ENCODE peak calls at places on chromosomes 7 and 10, in eight cellular contexts. W is PC-9; I is CD8-positive, alpha-beta T cell; F is GM12878; K is bronchial epithelial cell; J is lower lobe of right lung; N is body of pancreas; O is cardiac fibroblast. U is an unnamed sample.

GRCh38 chr10:79602953-79603352 is 7.8 kb upstream of the SFTPA1 start:
- DNase-seq in F (no peak), N (no peak), O (no peak), W (no peak), K (no peak), J (no peak), I (no peak), U (no peak)

GRCh38 chr7:45643630-45644029 is 69.5 kb downstream of the ADCY1 start:
- DNase-seq in I (no peak), W (no peak), N (no peak), J (no peak), F (peak; percentile 19), K (no peak), O (no peak), U (no peak)

GRCh38 chr10:44279376-44279775 is 105.5 kb downstream of the CXCL12 start:
- DNase-seq in K (peak; percentile 8), F (no peak), J (no peak), I (no peak), O (no peak), W (no peak), N (no peak), U (no peak)

GRCh38 chr7:130560972-130561371 is 69.1 kb downstream of the MEST start:
- DNase-seq in W (peak; percentile 15), O (peak; percentile 59), I (no peak), N (peak; percentile 24), J (no peak), F (peak; percentile 40), K (peak; percentile 73), U (peak; percentile 68)

GRCh38 chr7:87001214-87001613 is 58.2 kb downstream of the ELAPOR2 start:
- DNase-seq in O (peak; percentile 35), W (no peak), N (no peak), J (no peak), I (no peak), F (no peak), K (peak; percentile 57), U (peak; percentile 28)

GRCh38 chr10:76436367-76436766 is 1004.9 kb downstream of the LRMDA start:
- DNase-seq in K (no peak), O (no peak), J (no peak), N (no peak), F (no peak), I (no peak), W (no peak), U (no peak)

GRCh38 chr10:8050561-8051108 is 3.9 kb upstream of the GATA3 start:
- DNase-seq in K (no peak), O (peak; percentile 46), F (no peak), I (peak; percentile 61), W (peak; percentile 52), J (no peak), N (peak; percentile 14), U (peak; percentile 38)

GRCh38 chr7:2638224-2638991 is 6.6 kb downstream of the TTYH3 start:
- DNase-seq in N (peak; percentile 28), I (no peak), O (peak; percentile 48), W (no peak), K (no peak), F (no peak), J (no peak), U (peak; percentile 23)

GRCh38 chr10:4754143-4754542 is 71.9 kb upstream of the AKR1E2 start:
- DNase-seq in K (no peak), I (no peak), O (no peak), W (no peak), J (no peak), F (no peak), N (no peak), U (no peak)

GRCh38 chr7:104442461-104442860 is 114.1 kb downstream of the LHFPL3 start:
- DNase-seq in F (no peak), O (no peak), I (no peak), K (no peak), N (no peak), J (no peak), W (no peak), U (no peak)

GRCh38 chr7:7719235-7719634 is 828 bp upstream of the RPA3 start:
- DNase-seq in J (no peak), K (peak; percentile 97), W (peak; percentile 37), O (peak; percentile 95), I (no peak), N (peak; percentile 68), F (peak; percentile 77), U (peak; percentile 93)

GRCh38 chr7:133912916-133913697 is 214.0 kb upstream of the LRGUK start:
- DNase-seq in I (no peak), K (peak; percentile 93), F (no peak), J (no peak), O (peak; percentile 66), N (no peak), W (no peak), U (peak; percentile 10)

GRCh38 chr7:154913645-154914579 is 89.0 kb downstream of the PAXIP1 start:
- DNase-seq in O (peak; percentile 74), K (peak; percentile 47), F (no peak), W (peak; percentile 84), N (peak; percentile 90), J (peak; percentile 92), I (peak; percentile 93), U (peak; percentile 72)

GRCh38 chr7:27686315-27686714 is 23.6 kb upstream of the HIBADH start:
- DNase-seq in O (peak; percentile 64), F (no peak), J (no peak), W (no peak), K (no peak), I (no peak), N (no peak), U (peak; percentile 74)

GRCh38 chr7:94602181-94602580 is 53.8 kb downstream of the SGCE start:
- DNase-seq in K (no peak), N (no peak), I (no peak), F (no peak), O (no peak), J (no peak), W (no peak), U (no peak)

GRCh38 chr7:5337047-5337446 is 54.3 kb downstream of the SLC29A4 start:
- DNase-seq in N (no peak), W (no peak), F (no peak), I (no peak), J (no peak), O (no peak), K (no peak), U (no peak)

GRCh38 chr10:20616918-20617801 is 280.0 kb downstream of the NEBL start:
- DNase-seq in O (no peak), W (no peak), K (no peak), F (no peak), J (no peak), N (no peak), I (no peak), U (no peak)

GRCh38 chr7:46744957-46745699 is 824.1 kb upstream of the IGFBP3 start:
- DNase-seq in J (no peak), K (no peak), I (no peak), W (no peak), F (no peak), O (peak; percentile 9), N (no peak), U (no peak)

GRCh38 chr10:96719205-96719604 is 1.1 kb downstream of the PIK3AP1 start:
- DNase-seq in F (no peak), I (no peak), W (no peak), O (no peak), K (no peak), J (no peak), N (peak; percentile 36), U (no peak)

GRCh38 chr10:22321831-22322662 is 1.1 kb downstream of the BMI1 start:
- DNase-seq in F (no peak), K (no peak), N (no peak), I (peak; percentile 61), J (peak; percentile 55), O (peak; percentile 30), W (peak; percentile 12), U (no peak)

GRCh38 chr7:141073173-141073640 is 657 bp upstream of the TMEM178B start:
- DNase-seq in K (no peak), I (no peak), F (no peak), W (no peak), J (no peak), N (peak; percentile 34), O (peak; percentile 38), U (peak; percentile 41)

GRCh38 chr7:138902156-138902555 is 79.0 kb downstream of the KIAA1549 start:
- DNase-seq in K (no peak), N (no peak), W (no peak), I (no peak), J (no peak), F (no peak), O (no peak), U (no peak)

GRCh38 chr7:138907438-138907837 is 73.8 kb downstream of the KIAA1549 start:
- DNase-seq in K (no peak), W (no peak), F (no peak), O (no peak), N (no peak), J (no peak), I (no peak), U (no peak)

GRCh38 chr7:138907849-138908248 is 73.3 kb downstream of the KIAA1549 start:
- DNase-seq in O (no peak), N (no peak), J (no peak), W (no peak), K (no peak), I (no peak), F (no peak), U (no peak)

GRCh38 chr7:138900040-138900828 is 81.0 kb downstream of the KIAA1549 start:
- DNase-seq in W (no peak), J (no peak), N (no peak), K (no peak), F (no peak), O (no peak), I (no peak), U (peak; percentile 15)

GRCh38 chr7:138904122-138904435 is 77.1 kb downstream of the KIAA1549 start:
- DNase-seq in F (no peak), I (no peak), W (no peak), O (no peak), N (no peak), K (no peak), J (no peak), U (no peak)
- H3K4me3 ChIP-seq in F (no peak overlapping the region), I (peak overlapping the region; percentile 20), W (no peak overlapping the region), O (no peak overlapping the region), N (no peak overlapping the region), K (no peak overlapping the region), J (no peak overlapping the region), U (no peak overlapping the region)

GRCh38 chr10:51786016-51786683 is 86.8 kb upstream of the CSTF2T start:
- DNase-seq in N (no peak), W (no peak), J (no peak), I (no peak), F (no peak), K (no peak), O (peak; percentile 25), U (no peak)
- TF ChIP-seq CTCF in N (no peak), W (no peak), J (no peak), I (no peak), F (no peak), K (no peak), O (peak; percentile 7), U (no peak)

GRCh38 chr7:156419782-156420181 is 220.8 kb upstream of the RNF32 start:
- DNase-seq in N (no peak), I (no peak), O (no peak), K (no peak), W (no peak), J (no peak), F (no peak), U (no peak)
- H3K4me3 ChIP-seq in N (no peak overlapping the region), I (no peak overlapping the region), O (no peak overlapping the region), K (no peak overlapping the region), W (no peak overlapping the region), J (no peak overlapping the region), F (no peak overlapping the region), U (no peak overlapping the region)

DNA sequence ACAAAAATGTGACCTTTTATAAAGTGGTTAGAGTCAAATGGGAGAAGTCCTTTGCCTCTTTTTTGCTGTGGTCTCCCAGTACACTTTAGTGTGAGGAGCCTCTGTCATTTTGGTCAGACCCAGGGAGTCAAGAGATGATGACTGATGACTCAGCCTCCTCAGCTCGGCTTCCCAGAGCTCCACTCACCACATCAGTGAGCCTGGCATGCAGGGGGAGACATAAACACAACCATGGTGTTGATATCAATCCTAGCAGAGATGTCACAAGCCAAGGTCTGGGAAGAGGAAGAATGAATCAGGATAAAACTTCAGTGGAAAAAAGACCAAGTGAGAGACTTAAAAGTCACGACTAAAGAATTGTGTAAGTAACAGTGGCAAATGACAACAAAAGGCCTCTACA is 50.1 kb downstream of the TFAM start:
- DNase-seq in O (peak; percentile 96), J (no peak), I (no peak), N (peak; percentile 51), K (peak; percentile 97), W (peak; percentile 70), F (no peak), U (peak; percentile 96)
- TF ChIP-seq CTCF in O (peak; percentile 18), J (no peak), I (no peak), N (no peak), K (peak; percentile 1), W (no peak), F (no peak), U (peak; percentile 36)